ENCODE peak calls at places on chromosome 9, in eight cellular contexts. One of them, this sample, is unnamed.

GRCh38 chr9:130254753-130255637 is 10.6 kb upstream of the HMCN2 start:
- DNase-seq in EH: no peak
- DNase-seq in RWPE1: no peak
- DNase-seq in RPMI7951: no peak
- DNase-seq in ovary: no peak
- DNase-seq in NCI-H524: no peak
- DNase-seq in NCI-H1694: no peak
- DNase-seq in stimulated activated CD8-positive, alpha-beta memory T cell treated with anti-CD3 and anti-CD28 coated beads, Interleukin-12 subunit alpha, Interleukin-12 subunit beta, amount 100 ng/mL, for 1 hour: no peak
- DNase-seq in this sample: no peak

GRCh38 chr9:136379003-136379287 is 5.5 kb upstream of the CARD9 start:
- DNase-seq in EH: no peak
- DNase-seq in RWPE1: no peak
- DNase-seq in RPMI7951: no peak
- DNase-seq in ovary: no peak
- DNase-seq in NCI-H524: no peak
- DNase-seq in NCI-H1694: no peak
- DNase-seq in stimulated activated CD8-positive, alpha-beta memory T cell treated with anti-CD3 and anti-CD28 coated beads, Interleukin-12 subunit alpha, Interleukin-12 subunit beta, amount 100 ng/mL, for 1 hour: no peak
- DNase-seq in this sample: no peak

GRCh38 chr9:100595391-100596199 is 17.7 kb downstream of the CAVIN4 start:
- DNase-seq in EH: peak
- DNase-seq in RWPE1: peak
- DNase-seq in RPMI7951: peak
- DNase-seq in ovary: no peak
- DNase-seq in NCI-H524: peak
- DNase-seq in NCI-H1694: peak
- DNase-seq in stimulated activated CD8-positive, alpha-beta memory T cell treated with anti-CD3 and anti-CD28 coated beads, Interleukin-12 subunit alpha, Interleukin-12 subunit beta, amount 100 ng/mL, for 1 hour: no peak
- DNase-seq in this sample: peak

GRCh38 chr9:130150779-130151381 is 21.3 kb upstream of the NCS1 start:
- DNase-seq in EH: peak
- DNase-seq in RWPE1: no peak
- DNase-seq in RPMI7951: peak
- DNase-seq in ovary: no peak
- DNase-seq in NCI-H524: no peak
- DNase-seq in NCI-H1694: no peak
- DNase-seq in stimulated activated CD8-positive, alpha-beta memory T cell treated with anti-CD3 and anti-CD28 coated beads, Interleukin-12 subunit alpha, Interleukin-12 subunit beta, amount 100 ng/mL, for 1 hour: no peak
- DNase-seq in this sample: peak

GRCh38 chr9:126204197-126204596 is 122.4 kb upstream of the MVB12B start:
- DNase-seq in EH: no peak
- DNase-seq in RWPE1: no peak
- DNase-seq in RPMI7951: no peak
- DNase-seq in ovary: no peak
- DNase-seq in NCI-H524: no peak
- DNase-seq in NCI-H1694: no peak
- DNase-seq in stimulated activated CD8-positive, alpha-beta memory T cell treated with anti-CD3 and anti-CD28 coated beads, Interleukin-12 subunit alpha, Interleukin-12 subunit beta, amount 100 ng/mL, for 1 hour: no peak
- DNase-seq in this sample: no peak

GRCh38 chr9:137217276-137218211 is 4.5 kb downstream of the RNF208 start:
- DNase-seq in EH: no peak
- DNase-seq in RWPE1: peak
- DNase-seq in RPMI7951: no peak
- DNase-seq in ovary: no peak
- DNase-seq in NCI-H524: no peak
- DNase-seq in NCI-H1694: no peak
- DNase-seq in stimulated activated CD8-positive, alpha-beta memory T cell treated with anti-CD3 and anti-CD28 coated beads, Interleukin-12 subunit alpha, Interleukin-12 subunit beta, amount 100 ng/mL, for 1 hour: no peak
- DNase-seq in this sample: peak

GRCh38 chr9:21323091-21323490 is 12.1 kb downstream of the KLHL9 start:
- DNase-seq in EH: no peak
- DNase-seq in RWPE1: no peak
- DNase-seq in RPMI7951: no peak
- DNase-seq in ovary: no peak
- DNase-seq in NCI-H524: peak
- DNase-seq in NCI-H1694: no peak
- DNase-seq in stimulated activated CD8-positive, alpha-beta memory T cell treated with anti-CD3 and anti-CD28 coated beads, Interleukin-12 subunit alpha, Interleukin-12 subunit beta, amount 100 ng/mL, for 1 hour: no peak
- DNase-seq in this sample: no peak

GRCh38 chr9:95776131-95776530 is 99.4 kb upstream of the ERCC6L2 start:
- DNase-seq in EH: peak
- DNase-seq in RWPE1: no peak
- DNase-seq in RPMI7951: peak
- DNase-seq in ovary: no peak
- DNase-seq in NCI-H524: no peak
- DNase-seq in NCI-H1694: no peak
- DNase-seq in stimulated activated CD8-positive, alpha-beta memory T cell treated with anti-CD3 and anti-CD28 coated beads, Interleukin-12 subunit alpha, Interleukin-12 subunit beta, amount 100 ng/mL, for 1 hour: no peak
- DNase-seq in this sample: peak

GRCh38 chr9:91192379-91192775 is 169.3 kb downstream of the AUH start:
- DNase-seq in EH: peak
- DNase-seq in RWPE1: no peak
- DNase-seq in RPMI7951: peak
- DNase-seq in ovary: no peak
- DNase-seq in NCI-H524: peak
- DNase-seq in NCI-H1694: peak
- DNase-seq in stimulated activated CD8-positive, alpha-beta memory T cell treated with anti-CD3 and anti-CD28 coated beads, Interleukin-12 subunit alpha, Interleukin-12 subunit beta, amount 100 ng/mL, for 1 hour: no peak
- DNase-seq in this sample: no peak

GRCh38 chr9:20382460-20383071 is 239.7 kb downstream of the MLLT3 start:
- DNase-seq in EH: peak
- DNase-seq in RWPE1: no peak
- DNase-seq in RPMI7951: peak
- DNase-seq in ovary: no peak
- DNase-seq in NCI-H524: peak
- DNase-seq in NCI-H1694: no peak
- DNase-seq in stimulated activated CD8-positive, alpha-beta memory T cell treated with anti-CD3 and anti-CD28 coated beads, Interleukin-12 subunit alpha, Interleukin-12 subunit beta, amount 100 ng/mL, for 1 hour: no peak
- DNase-seq in this sample: peak

GRCh38 chr9:137761032-137761431 is 116.5 kb upstream of the CACNA1B start:
- DNase-seq in EH: no peak
- DNase-seq in RWPE1: no peak
- DNase-seq in RPMI7951: no peak
- DNase-seq in ovary: no peak
- DNase-seq in NCI-H524: no peak
- DNase-seq in NCI-H1694: no peak
- DNase-seq in stimulated activated CD8-positive, alpha-beta memory T cell treated with anti-CD3 and anti-CD28 coated beads, Interleukin-12 subunit alpha, Interleukin-12 subunit beta, amount 100 ng/mL, for 1 hour: no peak
- DNase-seq in this sample: no peak

GRCh38 chr9:134566936-134567335 is 74.7 kb upstream of the COL5A1 start:
- DNase-seq in EH: no peak
- DNase-seq in RWPE1: no peak
- DNase-seq in RPMI7951: peak
- DNase-seq in ovary: no peak
- DNase-seq in NCI-H524: no peak
- DNase-seq in NCI-H1694: no peak
- DNase-seq in stimulated activated CD8-positive, alpha-beta memory T cell treated with anti-CD3 and anti-CD28 coated beads, Interleukin-12 subunit alpha, Interleukin-12 subunit beta, amount 100 ng/mL, for 1 hour: no peak
- DNase-seq in this sample: no peak

This sample was measured in AG10803.